ENCODE peak calls at places on chromosomes 16 and 17, in five cellular contexts. E is lower leg skin, T is upper lobe of left lung, R is NB4, K is IMR-90. I is an unnamed sample.

GRCh38 chr17:69607162-69607834 is 192.8 kb downstream of the MAP2K6 start:
- DNase-seq in R (peak), K (peak), T (no peak), E (peak), I (peak)

GRCh38 chr16:69927056-69927757 is 23.9 kb upstream of the CLEC18A start:
- DNase-seq in K (peak), E (no peak), R (no peak), T (peak), I (peak)

GRCh38 chr17:28384281-28385036 is 13.0 kb downstream of the SARM1 start:
- DNase-seq in R (no peak), T (peak), K (no peak), E (peak), I (peak)

GRCh38 chr16:10765772-10766171 is 22.1 kb downstream of the NUBP1 start:
- DNase-seq in E (no peak), T (no peak), R (no peak), K (no peak), I (no peak)

GRCh38 chr17:32281011-32281451 is 15.4 kb downstream of the RHBDL3 start:
- DNase-seq in K (no peak), T (peak), E (no peak), R (no peak), I (peak)

GRCh38 chr16:66502020-66502913 is 47.7 kb downstream of the TK2 start:
- DNase-seq in E (peak), T (no peak), R (peak), K (peak), I (peak)

GRCh38 chr17:50258647-50259483 is 15.4 kb upstream of the TMEM92 start:
- DNase-seq in R (no peak), T (peak), E (peak), K (peak), I (no peak)

GRCh38 chr17:81930142-81931125 is 2.9 kb upstream of the MAFG start:
- DNase-seq in E (no peak), T (peak), K (no peak), R (no peak), I (no peak)

GRCh38 chr17:73249700-73250099 is 12.0 kb downstream of the CPSF4L start:
- DNase-seq in E (no peak), T (no peak), K (no peak), R (no peak), I (no peak)

GRCh38 chr17:37791434-37791833 is 46.6 kb upstream of the HNF1B start:
- DNase-seq in K (peak), R (peak), T (no peak), E (no peak), I (peak)

GRCh38 chr16:70778901-70779309 is 22.1 kb downstream of the VAC14 start:
- DNase-seq in R (no peak), K (peak), T (peak), E (peak), I (peak)

GRCh38 chr17:28372945-28373274 is 1.4 kb downstream of the SARM1 start:
- DNase-seq in E (no peak), R (no peak), T (no peak), K (no peak), I (no peak)

GRCh38 chr16:57987441-57988177 is 12.9 kb downstream of the ZNF319 start:
- DNase-seq in R (no peak), T (no peak), K (no peak), E (no peak), I (peak)

GRCh38 chr16:67967956-67968439 is 439 bp downstream of the SLC12A4 start:
- DNase-seq in K (peak), T (peak), E (no peak), R (peak), I (no peak)

GRCh38 chr17:78762007-78762406 is 20.1 kb downstream of the CYTH1 start:
- DNase-seq in T (no peak), K (peak), E (no peak), R (no peak), I (no peak)

GRCh38 chr16:84131118-84131517 is 13.9 kb downstream of the HSDL1 start:
- DNase-seq in K (no peak), R (no peak), E (no peak), T (no peak), I (no peak)

GRCh38 chr17:42051013-42051400 is 606 bp upstream of the C17orf113 start:
- DNase-seq in E (no peak), K (no peak), R (no peak), T (no peak), I (no peak)

GRCh38 chr16:66120656-66121055 is 245.8 kb upstream of the CDH5 start:
- DNase-seq in E (no peak), T (no peak), R (no peak), K (peak), I (no peak)

GRCh38 chr16:2689968-2690830 is 7.9 kb downstream of the KCTD5 start:
- DNase-seq in R (no peak), T (peak), K (no peak), E (no peak), I (no peak)

GRCh38 chr17:4807534-4808377 is 804 bp downstream of the PLD2 start:
- DNase-seq in K (no peak), R (no peak), T (no peak), E (no peak), I (no peak)

GRCh38 chr16:46789499-46790414 is 41.2 kb downstream of the C16orf87 start:
- DNase-seq in T (peak), E (peak), K (peak), R (peak), I (peak)

GRCh38 chr16:80778707-80779106 is 25.7 kb downstream of the CDYL2 start:
- DNase-seq in R (no peak), E (no peak), K (no peak), T (no peak), I (no peak)

GRCh38 chr16:73064227-73064995 is 16.5 kb upstream of the ZFHX3 start:
- DNase-seq in K (peak), E (no peak), T (peak), R (peak), I (peak)

GRCh38 chr16:86975445-86975844 is 341.7 kb downstream of the C16orf95 start:
- DNase-seq in E (no peak), R (peak), K (peak), T (no peak), I (no peak)

GRCh38 chr16:14240216-14240843 is 169.2 kb downstream of the MRTFB start:
- DNase-seq in T (no peak), K (no peak), R (peak), E (no peak), I (no peak)

GRCh38 chr16:71552698-71553503 is 24.0 kb downstream of the TAT start:
- DNase-seq in T (no peak), R (peak), E (no peak), K (no peak), I (no peak)

GRCh38 chr16:23124315-23124714 is 24.9 kb downstream of the USP31 start:
- DNase-seq in T (no peak), R (no peak), K (peak), E (no peak), I (peak)

GRCh38 chr16:56513972-56514371 is 5.9 kb downstream of the BBS2 start:
- DNase-seq in K (peak), T (no peak), R (peak), E (no peak), I (peak)

GRCh38 chr17:3012926-3013581 is 50.4 kb downstream of the OR1D5 start:
- DNase-seq in K (peak), T (no peak), R (peak), E (no peak), I (peak)

GRCh38 chr17:55023626-55024025 is 55.1 kb downstream of the STXBP4 start:
- DNase-seq in R (no peak), E (no peak), T (no peak), K (peak), I (no peak)

GRCh38 chr17:38861399-38861843 is 7.9 kb upstream of the RPL23 start:
- DNase-seq in R (peak), E (no peak), T (no peak), K (no peak), I (no peak)

GRCh38 chr16:3021449-3022207 is 1.5 kb downstream of the TNFRSF12A start:
- DNase-seq in T (no peak), E (peak), K (peak), R (peak), I (peak)

GRCh38 chr16:3878610-3879009 is 1.9 kb downstream of the CREBBP start:
- DNase-seq in E (no peak), T (no peak), K (peak), R (peak), I (no peak)

GRCh38 chr16:78608305-78608776 is 508.9 kb downstream of the WWOX start:
- DNase-seq in T (no peak), K (no peak), E (no peak), R (no peak), I (no peak)

GRCh38 chr16:47016700-47017133 is 43.2 kb upstream of the DNAJA2 start:
- DNase-seq in K (no peak), T (no peak), R (peak), E (no peak), I (no peak)

GRCh38 chr16:71912483-71912882 is 17.2 kb downstream of the IST1 start:
- DNase-seq in E (no peak), K (no peak), T (no peak), R (no peak), I (no peak)

GRCh38 chr17:32342603-32343325 is 791 bp upstream of the C17orf75 start:
- DNase-seq in T (no peak), R (no peak), K (no peak), E (peak), I (no peak)

GRCh38 chr16:5205394-5206040 is 107.9 kb upstream of the EEF2KMT start:
- DNase-seq in E (no peak), T (no peak), R (no peak), K (no peak), I (no peak)

GRCh38 chr16:56480776-56481467 is 29.6 kb downstream of the OGFOD1 start:
- DNase-seq in R (no peak), E (no peak), T (no peak), K (peak), I (no peak)

GRCh38 chr17:79838541-79839274 is 532 bp downstream of the CBX4 start:
- DNase-seq in T (peak), K (peak), R (peak), E (no peak), I (peak)
- TF ChIP-seq POLR2A in T (no peak), K (no peak), R (no peak), E (no peak), I (no peak)

GRCh38 chr16:31333686-31334649 is 21.0 kb upstream of the ITGAX start:
- DNase-seq in E (no peak), T (no peak), R (peak), K (peak), I (no peak)
- TF ChIP-seq CTCF in E (no peak), T (peak), R (peak), K (no peak), I (peak)

GRCh38 chr16:88703486-88704309 is 2.5 kb downstream of the RNF166 start:
- DNase-seq in T (peak), K (no peak), R (peak), E (no peak), I (no peak)
- TF ChIP-seq POLR2A in T (no peak), K (no peak), R (peak), E (no peak), I (no peak)

GRCh38 chr16:35414139-35414538 is 1954.7 kb downstream of the TP53TG3F start:
- DNase-seq in T (peak), K (no peak), R (no peak), E (no peak), I (no peak)

GRCh38 chr16:35411156-35411555 is 1951.7 kb downstream of the TP53TG3F start:
- DNase-seq in R (no peak), E (no peak), T (no peak), K (no peak), I (no peak)

GRCh38 chr16:35410438-35410837 is 1951.0 kb downstream of the TP53TG3F start:
- DNase-seq in R (no peak), T (no peak), E (no peak), K (no peak), I (no peak)

GRCh38 chr16:35405547-35405946 is 1946.1 kb downstream of the TP53TG3F start:
- DNase-seq in E (no peak), K (no peak), R (no peak), T (no peak), I (no peak)

GRCh38 chr16:35409503-35409902 is 1950.1 kb downstream of the TP53TG3F start:
- DNase-seq in K (no peak), R (no peak), T (no peak), E (no peak), I (no peak)
- TF ChIP-seq CTCF in K (no peak), R (no peak), T (no peak), E (no peak), I (no peak)

I was measured in adrenal gland.